ENCODE peak calls at places on chromosomes 6 and 20, in ten cellular contexts. X is astrocyte; W is small intestine; Z is A549; F is CD8-positive, alpha-beta memory T cell; Q is ascending aorta; C is AG04450; V is uterus; L is esophagus squamous epithelium; D is WERI-Rb-1. G is an unnamed sample.

GRCh38 chr6:159871911-159872310 is 18.9 kb upstream of the MAS1 start:
- DNase-seq in X (peak; percentile 34), W (no peak), Z (no peak), F (no peak), Q (no peak), C (no peak), V (no peak), L (no peak), D (no peak), G (no peak)

GRCh38 chr6:45637611-45638257 is 260.0 kb upstream of the SUPT3H start:
- DNase-seq in X (peak; percentile 35), W (no peak), Z (no peak), F (no peak), Q (peak; percentile 27), C (no peak), V (no peak), L (no peak), D (no peak), G (no peak)

GRCh38 chr6:167567142-167568033 is 242.5 kb downstream of the TTLL2 start:
- DNase-seq in X (no peak), W (no peak), Z (no peak), F (no peak), Q (no peak), C (no peak), V (no peak), L (no peak), D (no peak), G (no peak)

GRCh38 chr6:44201200-44201599 is 15.5 kb upstream of the MYMX start:
- DNase-seq in X (no peak), W (peak; percentile 69), Z (no peak), F (no peak), Q (no peak), C (no peak), V (no peak), L (no peak), D (no peak), G (no peak)

GRCh38 chr6:327538-328183 is 35.4 kb downstream of the DUSP22 start:
- DNase-seq in X (peak; percentile 67), W (no peak), Z (no peak), F (no peak), Q (no peak), C (no peak), V (no peak), L (no peak), D (no peak), G (no peak)

GRCh38 chr20:58293453-58293852 is 16.1 kb upstream of the RAB22A start:
- DNase-seq in X (no peak), W (peak; percentile 15), Z (peak; percentile 18), F (no peak), Q (no peak), C (no peak), V (no peak), L (no peak), D (peak; percentile 68), G (peak; percentile 70)

GRCh38 chr6:154164397-154164796 is 125.4 kb downstream of the OPRM1 start:
- DNase-seq in X (peak; percentile 85), W (no peak), Z (no peak), F (no peak), Q (peak; percentile 84), C (peak; percentile 70), V (peak; percentile 64), L (no peak), D (no peak), G (no peak)

GRCh38 chr6:4853782-4854511 is 77.7 kb downstream of the CDYL start:
- DNase-seq in X (peak; percentile 20), W (peak; percentile 56), Z (peak; percentile 34), F (no peak), Q (no peak), C (no peak), V (no peak), L (no peak), D (no peak), G (no peak)

GRCh38 chr6:158184598-158184997 is 16.4 kb downstream of the GTF2H5 start:
- DNase-seq in X (peak; percentile 37), W (no peak), Z (no peak), F (no peak), Q (no peak), C (no peak), V (no peak), L (no peak), D (no peak), G (no peak)

GRCh38 chr6:165049362-165049761 is 260.0 kb downstream of the C6orf118 start:
- DNase-seq in X (peak; percentile 9), W (no peak), Z (peak; percentile 20), F (no peak), Q (no peak), C (no peak), V (no peak), L (no peak), D (peak; percentile 79), G (peak; percentile 78)

GRCh38 chr6:13071946-13072345 is 256.4 kb downstream of the TBC1D7 start:
- DNase-seq in X (no peak), W (no peak), Z (no peak), F (no peak), Q (no peak), C (no peak), V (no peak), L (no peak), D (no peak), G (no peak)

GRCh38 chr20:8790442-8791074 is 278.3 kb upstream of the PLCB4 start:
- DNase-seq in X (peak; percentile 22), W (peak; percentile 41), Z (peak; percentile 63), F (no peak), Q (peak; percentile 66), C (peak; percentile 15), V (no peak), L (no peak), D (peak; percentile 38), G (peak; percentile 58)

GRCh38 chr20:41317536-41318270 is at the start of gene ZHX3:
- DNase-seq in X (peak; percentile 83), W (peak; percentile 98), Z (peak; percentile 94), F (peak; percentile 96), Q (peak; percentile 98), C (peak; percentile 90), V (peak; percentile 96), L (peak; percentile 54), D (peak; percentile 97), G (peak; percentile 99)

GRCh38 chr20:41316602-41317535 is 662 bp downstream of the ZHX3 start:
- DNase-seq in X (peak; percentile 93), W (peak; percentile 62), Z (peak; percentile 27), F (peak; percentile 73), Q (peak; percentile 88), C (peak; percentile 80), V (peak; percentile 82), L (no peak), D (peak; percentile 82), G (peak; percentile 81)

GRCh38 chr20:41316009-41316408 is 1.5 kb downstream of the ZHX3 start:
- DNase-seq in X (no peak), W (no peak), Z (no peak), F (no peak), Q (no peak), C (no peak), V (no peak), L (no peak), D (no peak), G (no peak)

GRCh38 chr20:41321003-41321402 is 3.5 kb upstream of the ZHX3 start:
- DNase-seq in X (no peak), W (no peak), Z (no peak), F (no peak), Q (no peak), C (no peak), V (no peak), L (no peak), D (no peak), G (no peak)

DNA sequence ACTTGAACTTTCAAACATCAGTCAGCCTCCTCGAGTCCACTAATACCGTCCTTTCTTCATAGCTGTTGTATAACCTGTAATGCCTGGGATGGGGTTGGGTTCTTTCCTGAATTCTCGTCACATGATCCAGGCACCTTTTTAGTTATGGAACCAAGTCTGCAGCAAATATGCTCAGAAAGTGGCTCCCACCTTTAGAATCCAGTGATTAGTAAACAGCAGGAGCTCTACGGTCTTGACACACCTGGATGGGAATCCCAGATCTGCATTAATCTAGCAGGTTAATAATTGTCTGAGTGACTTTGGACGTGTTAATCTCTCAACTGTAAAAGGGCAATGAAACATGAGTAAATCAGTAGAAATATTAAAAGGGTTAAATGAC is 729 bp upstream of the ZHX3 start:
- DNase-seq in X (no peak), W (peak; percentile 86), Z (no peak), F (no peak), Q (no peak), C (no peak), V (no peak), L (no peak), D (no peak), G (no peak)
- H3K4me3 ChIP-seq in X (peak overlapping the region; percentile 50), W (peak overlapping the region; percentile 93), Z (peak overlapping the region; percentile 73), F (no peak overlapping the region), Q (peak overlapping the region; percentile 94), C (peak overlapping the region; percentile 62), V (peak overlapping the region; percentile 96), L (peak overlapping the region; percentile 75), D (peak overlapping the region; percentile 63), G (peak overlapping the region; percentile 49)

GRCh38 chr6:3088446-3088845 is 20.2 kb downstream of the RIPK1 start:
- DNase-seq in X (peak; percentile 49), W (no peak), Z (no peak), F (no peak), Q (no peak), C (no peak), V (no peak), L (no peak), D (no peak), G (no peak)
- H3K9me3 ChIP-seq in X (no peaks in the 10 kb centered on the region), W (no peaks in the 10 kb centered on the region), Z (no peaks in the 10 kb centered on the region), F (no peaks in the 10 kb centered on the region), Q (no peaks in the 10 kb centered on the region), C (no peaks in the 10 kb centered on the region), V (no peaks in the 10 kb centered on the region), L (no peaks in the 10 kb centered on the region), D (peaks cover 3% of the 10 kb centered on the region), G (peaks cover 12% of the 10 kb centered on the region)

DNA sequence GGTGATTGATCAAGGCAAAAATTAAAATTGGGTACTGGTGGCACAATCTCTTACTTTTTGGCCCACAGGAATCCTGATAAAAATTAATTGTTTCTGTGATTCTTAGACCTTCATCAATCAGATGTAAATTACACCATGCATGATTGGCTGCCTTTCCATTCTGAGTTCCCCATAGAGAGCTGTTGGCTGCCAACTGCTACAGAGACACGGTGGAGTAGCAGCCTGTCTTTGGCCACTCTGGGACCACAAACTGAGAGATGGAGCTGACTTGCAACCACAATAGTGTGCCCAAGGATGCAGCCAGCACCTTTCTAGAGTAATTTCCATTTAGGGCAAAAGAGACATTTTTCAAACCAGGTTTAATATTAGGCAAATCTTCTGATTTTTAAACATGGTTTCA is 274.3 kb upstream of the MMS22L start:
- DNase-seq in X (no peak), W (no peak), Z (no peak), F (no peak), Q (no peak), C (no peak), V (no peak), L (no peak), D (no peak), G (peak; percentile 12)
- H3K4me3 ChIP-seq in X (no peak overlapping the region), W (no peak overlapping the region), Z (no peak overlapping the region), F (no peak overlapping the region), Q (no peak overlapping the region), C (no peak overlapping the region), V (no peak overlapping the region), L (no peak overlapping the region), D (no peak overlapping the region), G (no peak overlapping the region)

DNA sequence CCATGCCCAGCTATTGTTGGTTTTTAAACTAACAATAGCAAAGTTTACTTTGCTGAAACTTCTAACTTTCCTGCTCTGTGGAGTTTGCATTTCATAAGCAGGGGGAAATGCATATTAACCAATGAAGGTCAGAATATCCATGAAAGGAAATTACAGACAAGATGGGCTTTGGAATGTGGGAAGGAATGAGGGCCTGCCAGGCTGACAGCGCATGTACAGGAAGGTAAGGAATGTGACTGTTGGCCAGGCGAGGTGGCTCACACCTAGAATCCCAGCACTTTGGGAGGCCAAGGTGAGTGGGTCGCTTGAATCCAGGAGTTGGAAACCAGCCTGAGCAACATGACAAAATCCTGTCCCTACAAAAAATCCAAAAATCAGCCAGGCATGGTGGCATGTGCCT is 49.6 kb downstream of the CDK5RAP1 start:
- DNase-seq in X (no peak), W (no peak), Z (no peak), F (no peak), Q (no peak), C (no peak), V (no peak), L (no peak), D (no peak), G (no peak)
- H3K9me3 ChIP-seq in X (no peaks in the 10 kb centered on the region), W (no peaks in the 10 kb centered on the region), Z (no peaks in the 10 kb centered on the region), F (no peaks in the 10 kb centered on the region), Q (no peaks in the 10 kb centered on the region), C (no peaks in the 10 kb centered on the region), V (no peaks in the 10 kb centered on the region), L (no peaks in the 10 kb centered on the region), D (no peaks in the 10 kb centered on the region), G (no peaks in the 10 kb centered on the region)

G was measured in neural progenitor cell.